ENCODE peak calls at places on chromosomes 2 and 18, in ten cellular contexts. One of them, this sample, is unnamed.

GRCh38 chr2:43228341-43228751 is 1.9 kb upstream of the ZFP36L2 start:
- DNase-seq in astrocyte of the spinal cord: no peak
- DNase-seq in GM23248: peak; percentile 18
- DNase-seq in cardiac fibroblast: peak; percentile 17
- DNase-seq in neuronal stem cell: no peak
- DNase-seq in fibroblast of villous mesenchyme: peak; percentile 38
- DNase-seq in fibroblast of pulmonary artery: no peak
- DNase-seq in hepatocyte: no peak
- DNase-seq in right cardiac atrium: no peak
- DNase-seq in cardiac muscle cell: no peak
- DNase-seq in this sample: no peak

GRCh38 chr2:18684202-18685040 is 95.1 kb upstream of the NT5C1B start:
- DNase-seq in astrocyte of the spinal cord: peak; percentile 18
- DNase-seq in GM23248: peak; percentile 10
- DNase-seq in cardiac fibroblast: no peak
- DNase-seq in neuronal stem cell: no peak
- DNase-seq in fibroblast of villous mesenchyme: peak; percentile 98
- DNase-seq in fibroblast of pulmonary artery: no peak
- DNase-seq in hepatocyte: peak; percentile 17
- DNase-seq in right cardiac atrium: no peak
- DNase-seq in cardiac muscle cell: no peak
- DNase-seq in this sample: no peak

GRCh38 chr2:144198116-144198515 is 321.8 kb downstream of the ZEB2 start:
- DNase-seq in astrocyte of the spinal cord: peak; percentile 48
- DNase-seq in GM23248: peak; percentile 26
- DNase-seq in cardiac fibroblast: peak; percentile 58
- DNase-seq in neuronal stem cell: no peak
- DNase-seq in fibroblast of villous mesenchyme: peak; percentile 38
- DNase-seq in fibroblast of pulmonary artery: peak; percentile 62
- DNase-seq in hepatocyte: peak; percentile 29
- DNase-seq in right cardiac atrium: no peak
- DNase-seq in cardiac muscle cell: no peak
- DNase-seq in this sample: no peak

GRCh38 chr2:149313512-149313972 is 16.8 kb upstream of the LYPD6 start:
- DNase-seq in astrocyte of the spinal cord: peak; percentile 12
- DNase-seq in GM23248: peak; percentile 69
- DNase-seq in cardiac fibroblast: peak; percentile 32
- DNase-seq in neuronal stem cell: peak; percentile 33
- DNase-seq in fibroblast of villous mesenchyme: peak; percentile 33
- DNase-seq in fibroblast of pulmonary artery: peak; percentile 24
- DNase-seq in hepatocyte: peak; percentile 70
- DNase-seq in right cardiac atrium: peak; percentile 18
- DNase-seq in cardiac muscle cell: peak; percentile 54
- DNase-seq in this sample: peak; percentile 80

GRCh38 chr2:47237375-47238357 is 82.6 kb upstream of the STPG4 start:
- DNase-seq in astrocyte of the spinal cord: peak; percentile 74
- DNase-seq in GM23248: peak; percentile 31
- DNase-seq in cardiac fibroblast: peak; percentile 95
- DNase-seq in neuronal stem cell: no peak
- DNase-seq in fibroblast of villous mesenchyme: no peak
- DNase-seq in fibroblast of pulmonary artery: peak; percentile 95
- DNase-seq in hepatocyte: peak; percentile 6
- DNase-seq in right cardiac atrium: peak; percentile 83
- DNase-seq in cardiac muscle cell: no peak
- DNase-seq in this sample: peak; percentile 20

GRCh38 chr2:225041210-225041870 is 928 bp downstream of the DOCK10 start:
- DNase-seq in astrocyte of the spinal cord: peak; percentile 58
- DNase-seq in GM23248: peak; percentile 67
- DNase-seq in cardiac fibroblast: peak; percentile 57
- DNase-seq in neuronal stem cell: no peak
- DNase-seq in fibroblast of villous mesenchyme: peak; percentile 35
- DNase-seq in fibroblast of pulmonary artery: peak; percentile 52
- DNase-seq in hepatocyte: no peak
- DNase-seq in right cardiac atrium: no peak
- DNase-seq in cardiac muscle cell: no peak
- DNase-seq in this sample: no peak

GRCh38 chr2:177799531-177799930 is 273.0 kb downstream of the PDE11A start:
- DNase-seq in astrocyte of the spinal cord: no peak
- DNase-seq in GM23248: peak; percentile 58
- DNase-seq in cardiac fibroblast: peak; percentile 23
- DNase-seq in neuronal stem cell: peak; percentile 35
- DNase-seq in fibroblast of villous mesenchyme: peak; percentile 24
- DNase-seq in fibroblast of pulmonary artery: peak; percentile 23
- DNase-seq in hepatocyte: peak; percentile 60
- DNase-seq in right cardiac atrium: no peak
- DNase-seq in cardiac muscle cell: peak; percentile 58
- DNase-seq in this sample: peak; percentile 43

GRCh38 chr2:63060079-63060482 is 9.5 kb downstream of the OTX1 start:
- DNase-seq in astrocyte of the spinal cord: peak; percentile 56
- DNase-seq in GM23248: peak; percentile 42
- DNase-seq in cardiac fibroblast: no peak
- DNase-seq in neuronal stem cell: no peak
- DNase-seq in fibroblast of villous mesenchyme: no peak
- DNase-seq in fibroblast of pulmonary artery: peak; percentile 39
- DNase-seq in hepatocyte: no peak
- DNase-seq in right cardiac atrium: no peak
- DNase-seq in cardiac muscle cell: no peak
- DNase-seq in this sample: no peak

GRCh38 chr2:152617464-152618187 is 99.6 kb downstream of the PRPF40A start:
- DNase-seq in astrocyte of the spinal cord: no peak
- DNase-seq in GM23248: no peak
- DNase-seq in cardiac fibroblast: no peak
- DNase-seq in neuronal stem cell: no peak
- DNase-seq in fibroblast of villous mesenchyme: no peak
- DNase-seq in fibroblast of pulmonary artery: no peak
- DNase-seq in hepatocyte: no peak
- DNase-seq in right cardiac atrium: no peak
- DNase-seq in cardiac muscle cell: no peak
- DNase-seq in this sample: no peak

GRCh38 chr2:135913726-135914365 is 37.6 kb upstream of the MCM6 start:
- DNase-seq in astrocyte of the spinal cord: peak; percentile 59
- DNase-seq in GM23248: peak; percentile 51
- DNase-seq in cardiac fibroblast: peak; percentile 61
- DNase-seq in neuronal stem cell: peak; percentile 40
- DNase-seq in fibroblast of villous mesenchyme: peak; percentile 53
- DNase-seq in fibroblast of pulmonary artery: peak; percentile 67
- DNase-seq in hepatocyte: peak; percentile 66
- DNase-seq in right cardiac atrium: no peak
- DNase-seq in cardiac muscle cell: peak; percentile 45
- DNase-seq in this sample: peak; percentile 61

GRCh38 chr18:74947875-74948274 is 261.1 kb downstream of the PTGR3 start:
- DNase-seq in astrocyte of the spinal cord: no peak
- DNase-seq in GM23248: no peak
- DNase-seq in cardiac fibroblast: no peak
- DNase-seq in neuronal stem cell: no peak
- DNase-seq in fibroblast of villous mesenchyme: no peak
- DNase-seq in fibroblast of pulmonary artery: no peak
- DNase-seq in hepatocyte: no peak
- DNase-seq in right cardiac atrium: no peak
- DNase-seq in cardiac muscle cell: no peak
- DNase-seq in this sample: no peak

GRCh38 chr18:74950479-74950878 is 258.5 kb downstream of the PTGR3 start:
- DNase-seq in astrocyte of the spinal cord: no peak
- DNase-seq in GM23248: no peak
- DNase-seq in cardiac fibroblast: no peak
- DNase-seq in neuronal stem cell: no peak
- DNase-seq in fibroblast of villous mesenchyme: no peak
- DNase-seq in fibroblast of pulmonary artery: no peak
- DNase-seq in hepatocyte: no peak
- DNase-seq in right cardiac atrium: no peak
- DNase-seq in cardiac muscle cell: no peak
- DNase-seq in this sample: no peak

GRCh38 chr18:74949611-74950010 is 259.3 kb downstream of the PTGR3 start:
- DNase-seq in astrocyte of the spinal cord: no peak
- DNase-seq in GM23248: no peak
- DNase-seq in cardiac fibroblast: no peak
- DNase-seq in neuronal stem cell: no peak
- DNase-seq in fibroblast of villous mesenchyme: no peak
- DNase-seq in fibroblast of pulmonary artery: no peak
- DNase-seq in hepatocyte: no peak
- DNase-seq in right cardiac atrium: no peak
- DNase-seq in cardiac muscle cell: peak; percentile 28
- DNase-seq in this sample: no peak

GRCh38 chr18:74947417-74947816 is 261.5 kb downstream of the PTGR3 start:
- DNase-seq in astrocyte of the spinal cord: no peak
- DNase-seq in GM23248: no peak
- DNase-seq in cardiac fibroblast: no peak
- DNase-seq in neuronal stem cell: no peak
- DNase-seq in fibroblast of villous mesenchyme: no peak
- DNase-seq in fibroblast of pulmonary artery: no peak
- DNase-seq in hepatocyte: no peak
- DNase-seq in right cardiac atrium: no peak
- DNase-seq in cardiac muscle cell: no peak
- DNase-seq in this sample: no peak

GRCh38 chr18:74951165-74951760 is 257.7 kb downstream of the PTGR3 start:
- DNase-seq in astrocyte of the spinal cord: peak; percentile 98
- DNase-seq in GM23248: peak; percentile 80
- DNase-seq in cardiac fibroblast: peak; percentile 84
- DNase-seq in neuronal stem cell: no peak
- DNase-seq in fibroblast of villous mesenchyme: peak; percentile 79
- DNase-seq in fibroblast of pulmonary artery: peak; percentile 95
- DNase-seq in hepatocyte: peak; percentile 39
- DNase-seq in right cardiac atrium: peak; percentile 56
- DNase-seq in cardiac muscle cell: no peak
- DNase-seq in this sample: no peak
- H3K4me3 ChIP-seq in astrocyte of the spinal cord: no peak overlapping the region
- H3K4me3 ChIP-seq in GM23248: no peak overlapping the region
- H3K4me3 ChIP-seq in cardiac fibroblast: no peak overlapping the region
- H3K4me3 ChIP-seq in neuronal stem cell: no peak overlapping the region
- H3K4me3 ChIP-seq in fibroblast of villous mesenchyme: no peak overlapping the region
- H3K4me3 ChIP-seq in fibroblast of pulmonary artery: no peak overlapping the region
- H3K4me3 ChIP-seq in hepatocyte: no peak overlapping the region
- H3K4me3 ChIP-seq in right cardiac atrium: no peak overlapping the region
- H3K4me3 ChIP-seq in cardiac muscle cell: no peak overlapping the region
- H3K4me3 ChIP-seq in this sample: no peak overlapping the region

DNA sequence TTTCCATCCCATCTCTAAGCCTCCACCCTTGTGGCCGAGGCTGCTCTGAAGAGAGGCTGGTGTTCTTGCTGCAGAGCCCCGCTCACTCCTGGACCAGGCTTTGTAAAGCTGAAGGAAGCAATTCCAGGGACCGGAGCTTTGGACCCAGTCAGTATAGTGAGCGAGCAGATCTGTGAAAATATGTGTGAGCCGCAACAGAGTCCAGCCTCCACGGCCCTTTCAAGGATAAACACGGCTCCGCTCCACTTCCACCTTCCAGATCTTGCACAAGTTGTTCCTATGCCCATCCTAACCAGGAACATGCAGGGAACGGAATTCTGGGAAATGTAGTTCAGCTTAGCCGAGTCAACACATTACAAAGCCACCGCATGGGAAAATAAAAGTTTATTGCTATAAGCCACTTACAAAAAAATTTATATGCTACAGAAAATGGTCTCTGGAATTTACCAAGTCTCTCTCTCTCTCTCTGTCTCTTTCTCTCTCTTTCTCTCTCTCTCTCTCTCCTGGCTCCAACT is 151.7 kb upstream of the ZNF521 start:
- DNase-seq in astrocyte of the spinal cord: peak; percentile 79
- DNase-seq in GM23248: peak; percentile 77
- DNase-seq in cardiac fibroblast: peak; percentile 83
- DNase-seq in neuronal stem cell: peak; percentile 41
- DNase-seq in fibroblast of villous mesenchyme: peak; percentile 77
- DNase-seq in fibroblast of pulmonary artery: peak; percentile 77
- DNase-seq in hepatocyte: peak; percentile 77
- DNase-seq in right cardiac atrium: peak; percentile 52
- DNase-seq in cardiac muscle cell: peak; percentile 55
- DNase-seq in this sample: peak; percentile 3
- H3K4me3 ChIP-seq in astrocyte of the spinal cord: peak overlapping the region; percentile 34
- H3K4me3 ChIP-seq in GM23248: peak overlapping the region; percentile 72
- H3K4me3 ChIP-seq in cardiac fibroblast: peak overlapping the region; percentile 41
- H3K4me3 ChIP-seq in neuronal stem cell: no peak overlapping the region
- H3K4me3 ChIP-seq in fibroblast of villous mesenchyme: peak overlapping the region; percentile 57
- H3K4me3 ChIP-seq in fibroblast of pulmonary artery: peak overlapping the region; percentile 50
- H3K4me3 ChIP-seq in hepatocyte: peak overlapping the region; percentile 4
- H3K4me3 ChIP-seq in right cardiac atrium: peak overlapping the region; percentile 80
- H3K4me3 ChIP-seq in cardiac muscle cell: peak overlapping the region; percentile 21
- H3K4me3 ChIP-seq in this sample: no peak overlapping the region

DNA sequence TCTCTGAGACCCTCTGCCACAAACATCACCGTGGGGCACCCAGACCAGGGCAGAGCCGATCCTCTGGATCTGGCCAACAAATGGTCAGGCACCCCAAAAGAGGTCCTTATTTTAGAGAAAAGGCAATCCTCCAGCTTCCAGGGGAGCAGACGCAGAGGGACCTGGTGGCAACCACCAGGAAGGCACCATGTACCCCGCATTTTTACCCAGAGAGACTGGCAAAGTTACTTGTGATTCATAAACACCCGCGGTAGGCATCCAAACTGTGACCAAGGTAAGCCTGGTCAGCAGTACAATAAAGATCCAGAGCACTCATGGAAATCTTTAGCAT is 10.5 kb downstream of the LIMS2 start:
- DNase-seq in astrocyte of the spinal cord: no peak
- DNase-seq in GM23248: no peak
- DNase-seq in cardiac fibroblast: no peak
- DNase-seq in neuronal stem cell: no peak
- DNase-seq in fibroblast of villous mesenchyme: no peak
- DNase-seq in fibroblast of pulmonary artery: no peak
- DNase-seq in hepatocyte: no peak
- DNase-seq in right cardiac atrium: no peak
- DNase-seq in cardiac muscle cell: no peak
- DNase-seq in this sample: no peak
- H3K4me3 ChIP-seq in astrocyte of the spinal cord: no peak overlapping the region
- H3K4me3 ChIP-seq in GM23248: no peak overlapping the region
- H3K4me3 ChIP-seq in cardiac fibroblast: no peak overlapping the region
- H3K4me3 ChIP-seq in neuronal stem cell: no peak overlapping the region
- H3K4me3 ChIP-seq in fibroblast of villous mesenchyme: no peak overlapping the region
- H3K4me3 ChIP-seq in fibroblast of pulmonary artery: no peak overlapping the region
- H3K4me3 ChIP-seq in hepatocyte: no peak overlapping the region
- H3K4me3 ChIP-seq in right cardiac atrium: peak overlapping the region; percentile 34
- H3K4me3 ChIP-seq in cardiac muscle cell: no peak overlapping the region
- H3K4me3 ChIP-seq in this sample: no peak overlapping the region

GRCh38 chr2:215138466-215138865 is at the start of gene ABCA12:
- DNase-seq in astrocyte of the spinal cord: no peak
- DNase-seq in GM23248: no peak
- DNase-seq in cardiac fibroblast: no peak
- DNase-seq in neuronal stem cell: no peak
- DNase-seq in fibroblast of villous mesenchyme: no peak
- DNase-seq in fibroblast of pulmonary artery: no peak
- DNase-seq in hepatocyte: no peak
- DNase-seq in right cardiac atrium: no peak
- DNase-seq in cardiac muscle cell: no peak
- DNase-seq in this sample: no peak

GRCh38 chr2:215140166-215140707 is 1.8 kb upstream of the ABCA12 start:
- DNase-seq in astrocyte of the spinal cord: no peak
- DNase-seq in GM23248: peak; percentile 28
- DNase-seq in cardiac fibroblast: no peak
- DNase-seq in neuronal stem cell: no peak
- DNase-seq in fibroblast of villous mesenchyme: no peak
- DNase-seq in fibroblast of pulmonary artery: no peak
- DNase-seq in hepatocyte: no peak
- DNase-seq in right cardiac atrium: no peak
- DNase-seq in cardiac muscle cell: no peak
- DNase-seq in this sample: no peak

GRCh38 chr2:215137329-215137686 is 1.1 kb downstream of the ABCA12 start:
- DNase-seq in astrocyte of the spinal cord: no peak
- DNase-seq in GM23248: no peak
- DNase-seq in cardiac fibroblast: no peak
- DNase-seq in neuronal stem cell: no peak
- DNase-seq in fibroblast of villous mesenchyme: no peak
- DNase-seq in fibroblast of pulmonary artery: no peak
- DNase-seq in hepatocyte: no peak
- DNase-seq in right cardiac atrium: no peak
- DNase-seq in cardiac muscle cell: no peak
- DNase-seq in this sample: no peak

GRCh38 chr2:215137741-215138340 is 585 bp downstream of the ABCA12 start:
- DNase-seq in astrocyte of the spinal cord: peak; percentile 62
- DNase-seq in GM23248: peak; percentile 69
- DNase-seq in cardiac fibroblast: peak; percentile 67
- DNase-seq in neuronal stem cell: no peak
- DNase-seq in fibroblast of villous mesenchyme: peak; percentile 23
- DNase-seq in fibroblast of pulmonary artery: peak; percentile 60
- DNase-seq in hepatocyte: no peak
- DNase-seq in right cardiac atrium: no peak
- DNase-seq in cardiac muscle cell: no peak
- DNase-seq in this sample: no peak

GRCh38 chr2:215136669-215137328 is 1.6 kb downstream of the ABCA12 start:
- DNase-seq in astrocyte of the spinal cord: peak; percentile 19
- DNase-seq in GM23248: peak; percentile 20
- DNase-seq in cardiac fibroblast: peak; percentile 36
- DNase-seq in neuronal stem cell: no peak
- DNase-seq in fibroblast of villous mesenchyme: peak; percentile 9
- DNase-seq in fibroblast of pulmonary artery: peak; percentile 27
- DNase-seq in hepatocyte: no peak
- DNase-seq in right cardiac atrium: no peak
- DNase-seq in cardiac muscle cell: no peak
- DNase-seq in this sample: no peak
- H3K4me3 ChIP-seq in astrocyte of the spinal cord: no peak overlapping the region
- H3K4me3 ChIP-seq in GM23248: no peak overlapping the region
- H3K4me3 ChIP-seq in cardiac fibroblast: no peak overlapping the region
- H3K4me3 ChIP-seq in neuronal stem cell: no peak overlapping the region
- H3K4me3 ChIP-seq in fibroblast of villous mesenchyme: no peak overlapping the region
- H3K4me3 ChIP-seq in fibroblast of pulmonary artery: no peak overlapping the region
- H3K4me3 ChIP-seq in hepatocyte: no peak overlapping the region
- H3K4me3 ChIP-seq in right cardiac atrium: no peak overlapping the region
- H3K4me3 ChIP-seq in cardiac muscle cell: no peak overlapping the region
- H3K4me3 ChIP-seq in this sample: no peak overlapping the region